ENCODE peak calls at places on chromosomes 16 and 17, in five cellular contexts. D is psoas muscle, V is mucosa of descending colon, B is heart left ventricle, T is lower leg skin. O is an unnamed sample.

GRCh38 chr17:964881-965280 is 14.7 kb downstream of the NXN start:
- DNase-seq in D (no peak), V (no peak), B (no peak), T (no peak), O (no peak)

GRCh38 chr16:24844101-24845030 is 1.4 kb upstream of the SLC5A11 start:
- DNase-seq in D (no peak), V (no peak), B (no peak), T (no peak), O (no peak)

GRCh38 chr16:82855471-82855870 is 228.7 kb downstream of the CDH13 start:
- DNase-seq in D (no peak), V (no peak), B (no peak), T (no peak), O (no peak)

GRCh38 chr17:40542562-40543411 is 22.5 kb downstream of the CCR7 start:
- DNase-seq in D (peak), V (peak), B (peak), T (peak), O (peak)

GRCh38 chr16:46756772-46757171 is 8.6 kb upstream of the MYLK3 start:
- DNase-seq in D (no peak), V (no peak), B (no peak), T (no peak), O (no peak)

GRCh38 chr16:77722315-77723107 is at the start of gene NUDT7:
- DNase-seq in D (peak), V (peak), B (peak), T (peak), O (peak)

GRCh38 chr17:72121164-72122001 is 563 bp downstream of the SOX9 start:
- DNase-seq in D (peak), V (peak), B (peak), T (no peak), O (peak)

GRCh38 chr16:77943770-77944169 is 78.6 kb upstream of the CLEC3A start:
- DNase-seq in D (no peak), V (no peak), B (no peak), T (no peak), O (no peak)

GRCh38 chr17:21419299-21420239 is 43.4 kb downstream of the KCNJ12 start:
- DNase-seq in D (no peak), V (peak), B (no peak), T (no peak), O (no peak)

GRCh38 chr16:79334127-79334526 is 266.4 kb downstream of the MAF start:
- DNase-seq in D (no peak), V (no peak), B (no peak), T (no peak), O (no peak)

GRCh38 chr16:88373927-88374492 is 8.7 kb upstream of the ZNF469 start:
- DNase-seq in D (peak), V (peak), B (no peak), T (no peak), O (no peak)

GRCh38 chr17:34547453-34548063 is 31.8 kb upstream of the TMEM132E start:
- DNase-seq in D (no peak), V (no peak), B (no peak), T (no peak), O (no peak)

GRCh38 chr16:50154369-50154947 is 1.4 kb downstream of the TENT4B start:
- DNase-seq in D (no peak), V (no peak), B (peak), T (no peak), O (no peak)

GRCh38 chr16:85452364-85453178 is 160.6 kb upstream of the GSE1 start:
- DNase-seq in D (no peak), V (no peak), B (no peak), T (no peak), O (no peak)

GRCh38 chr17:63974594-63975192 is 2.0 kb upstream of the SCN4A start:
- DNase-seq in D (peak), V (no peak), B (no peak), T (no peak), O (no peak)

GRCh38 chr17:38415250-38416194 is 12.7 kb upstream of the ARHGAP23 start:
- DNase-seq in D (peak), V (no peak), B (no peak), T (no peak), O (peak)

GRCh38 chr17:57109393-57110151 is 24.5 kb downstream of the AKAP1 start:
- DNase-seq in D (peak), V (peak), B (peak), T (no peak), O (no peak)

GRCh38 chr16:46972429-46972970 is 974 bp downstream of the DNAJA2 start:
- DNase-seq in D (no peak), V (no peak), B (no peak), T (no peak), O (peak)

GRCh38 chr16:47920709-47921108 is 235.1 kb downstream of the ABCC12 start:
- DNase-seq in D (no peak), V (no peak), B (no peak), T (no peak), O (no peak)

GRCh38 chr17:1201132-1201702 is 21.4 kb upstream of the ABR start:
- DNase-seq in D (no peak), V (peak), B (no peak), T (no peak), O (no peak)

GRCh38 chr17:78263063-78263735 is 31.8 kb downstream of the TMEM235 start:
- DNase-seq in D (no peak), V (no peak), B (peak), T (no peak), O (no peak)

GRCh38 chr17:68344701-68345136 is 53.4 kb downstream of the ARSG start:
- DNase-seq in D (no peak), V (no peak), B (no peak), T (no peak), O (no peak)

GRCh38 chr17:7550359-7550758 is 1.5 kb downstream of the TNFSF12 start:
- DNase-seq in D (no peak), V (no peak), B (no peak), T (no peak), O (no peak)

GRCh38 chr16:68091604-68092261 is 6.6 kb downstream of the NFATC3 start:
- DNase-seq in D (no peak), V (no peak), B (no peak), T (no peak), O (no peak)

GRCh38 chr17:19647697-19648474 is 665 bp upstream of the ALDH3A2 start:
- DNase-seq in D (peak), V (peak), B (peak), T (peak), O (no peak)

GRCh38 chr17:21286066-21286770 is 1.7 kb downstream of the MAP2K3 start:
- DNase-seq in D (peak), V (peak), B (peak), T (peak), O (peak)

GRCh38 chr17:64736804-64737492 is 74.8 kb upstream of the SMURF2 start:
- DNase-seq in D (no peak), V (no peak), B (peak), T (no peak), O (no peak)

GRCh38 chr17:15475620-15476354 is 8.4 kb upstream of the CDRT4 start:
- DNase-seq in D (no peak), V (no peak), B (no peak), T (no peak), O (no peak)

GRCh38 chr16:81995651-81996050 is 15.6 kb downstream of the SDR42E1 start:
- DNase-seq in D (no peak), V (no peak), B (no peak), T (no peak), O (no peak)

GRCh38 chr17:41529491-41529915 is 1.4 kb upstream of the KRT19 start:
- DNase-seq in D (no peak), V (no peak), B (no peak), T (no peak), O (no peak)

GRCh38 chr17:73589096-73589980 is 54.9 kb downstream of the SDK2 start:
- DNase-seq in D (no peak), V (no peak), B (no peak), T (no peak), O (no peak)

GRCh38 chr16:53433930-53434435 is 288 bp upstream of the RBL2 start:
- DNase-seq in D (no peak), V (no peak), B (peak), T (no peak), O (no peak)

GRCh38 chr17:65231662-65232335 is 94.6 kb downstream of the RGS9 start:
- DNase-seq in D (no peak), V (no peak), B (no peak), T (peak), O (peak)

GRCh38 chr17:17491546-17491988 is 4.6 kb downstream of the RASD1 start:
- DNase-seq in D (no peak), V (no peak), B (no peak), T (no peak), O (no peak)

GRCh38 chr17:39618956-39619785 is 7.6 kb upstream of the PPP1R1B start:
- DNase-seq in D (no peak), V (no peak), B (no peak), T (no peak), O (no peak)

GRCh38 chr17:31293586-31293985 is 3.5 kb downstream of the OMG start:
- DNase-seq in D (no peak), V (no peak), B (no peak), T (no peak), O (no peak)

GRCh38 chr17:7673239-7673638 is 14.1 kb downstream of the TP53 start:
- DNase-seq in D (no peak), V (no peak), B (no peak), T (no peak), O (no peak)

GRCh38 chr17:2708585-2709172 is 2.9 kb downstream of the CLUH start:
- DNase-seq in D (no peak), V (peak), B (no peak), T (no peak), O (no peak)

DNA sequence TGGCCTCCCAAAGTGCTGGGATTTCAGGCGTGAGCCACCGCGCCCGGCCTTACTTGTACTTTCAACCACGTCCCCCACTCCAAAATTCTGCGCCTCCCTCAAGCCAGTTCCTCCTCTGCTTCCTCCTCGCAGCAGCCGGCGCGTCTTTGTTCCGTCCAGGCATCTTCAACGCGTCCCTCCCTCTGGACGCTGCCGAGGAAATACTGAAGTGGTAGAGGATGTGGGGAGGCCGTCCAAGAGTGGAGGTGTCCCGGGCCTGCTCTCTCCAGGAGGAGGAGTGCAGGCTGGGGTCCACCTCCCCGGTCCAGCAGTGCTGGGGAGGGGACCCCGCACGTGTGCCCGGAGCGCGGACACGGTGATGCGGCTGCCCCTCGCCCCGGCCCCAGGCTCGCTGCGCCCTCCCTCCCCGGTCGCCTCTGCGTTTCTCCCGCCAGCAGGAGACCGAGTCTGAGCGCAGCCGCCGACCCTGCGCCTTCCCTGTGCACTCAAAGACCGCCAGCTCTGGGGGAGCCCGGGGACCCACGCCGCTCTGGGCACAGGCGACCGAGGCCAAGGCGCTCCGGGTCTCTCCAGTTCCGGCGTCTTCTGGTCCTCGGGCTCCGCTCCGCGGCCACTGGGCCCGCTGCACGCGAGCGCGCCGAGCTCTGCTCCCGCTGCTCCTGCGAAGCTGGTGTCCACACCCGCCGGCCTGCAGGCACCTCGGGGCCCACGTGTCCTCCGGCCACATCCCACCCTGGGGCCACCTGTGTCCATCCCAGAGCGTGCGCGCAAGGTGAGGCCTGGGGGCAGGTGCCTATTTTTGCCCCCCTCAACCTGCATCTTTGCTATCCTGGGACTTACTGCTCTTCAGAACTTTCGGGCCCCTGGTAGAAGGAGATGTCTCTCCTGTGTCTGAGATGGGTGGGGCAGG is 31.7 kb downstream of the OSBPL7 start:
- DNase-seq in D (peak), V (peak), B (no peak), T (no peak), O (peak)
- TF ChIP-seq CTCF in D (peak), V (no peak), B (peak), T (no peak), O (peak)

DNA sequence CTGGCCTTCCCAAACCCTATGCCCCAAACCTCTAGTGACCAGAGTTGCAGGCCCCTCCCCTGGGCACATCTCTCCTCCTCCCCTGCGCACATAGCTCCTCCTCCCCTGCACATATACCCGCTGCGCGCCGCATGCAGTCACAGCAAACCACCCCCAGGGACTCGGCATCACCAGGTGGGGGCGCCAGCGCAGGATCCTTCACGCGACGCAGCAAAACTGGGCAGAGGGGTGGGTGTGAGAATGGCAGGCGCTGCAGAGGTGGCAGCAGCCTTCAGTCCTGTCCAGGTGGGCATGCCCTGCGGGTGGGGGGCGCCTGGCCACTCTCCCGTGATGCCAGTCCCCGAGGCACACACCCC is 5.6 kb downstream of the CORO6 start:
- DNase-seq in D (peak), V (peak), B (no peak), T (peak), O (peak)
- TF ChIP-seq CTCF in D (peak), V (peak), B (peak), T (no peak), O (peak)

DNA sequence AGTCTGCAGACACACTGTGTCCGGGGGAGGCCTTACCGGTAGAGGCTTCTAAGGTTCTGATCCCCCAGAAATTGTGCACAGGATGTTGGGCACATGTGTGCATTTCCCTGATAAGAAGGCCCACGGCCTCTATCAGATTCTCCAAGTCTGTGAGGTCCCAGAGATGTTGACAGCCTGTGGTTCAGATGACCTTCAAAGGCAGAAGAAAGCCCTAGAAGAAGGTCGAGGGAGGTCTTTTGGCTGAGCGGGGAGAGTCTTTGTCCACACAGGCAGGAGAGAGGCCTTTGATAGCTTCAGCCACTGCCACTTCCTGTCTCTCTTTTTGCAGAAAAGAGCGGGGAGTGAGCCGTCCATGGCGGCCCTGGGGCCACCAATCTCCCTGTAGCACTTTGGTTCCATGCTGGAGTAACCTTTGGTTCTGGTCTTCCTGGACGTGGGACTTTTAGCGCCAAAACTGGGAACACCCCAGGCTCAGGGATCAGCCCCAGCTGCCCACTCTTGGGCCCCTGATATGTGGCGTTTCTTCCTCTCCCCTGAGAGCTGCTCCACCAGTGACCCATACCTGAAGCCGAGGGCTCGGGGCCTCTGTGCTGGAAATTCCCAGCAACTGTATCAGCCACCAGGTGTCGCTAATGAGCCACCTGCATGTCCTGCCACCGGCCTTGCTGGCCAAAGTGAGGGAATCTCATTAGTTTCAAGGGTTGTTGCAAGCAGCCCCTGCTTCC is 28.1 kb upstream of the LGALS9 start:
- DNase-seq in D (peak), V (peak), B (peak), T (peak), O (peak)
- TF ChIP-seq CTCF in D (peak), V (peak), B (peak), T (no peak), O (peak)

DNA sequence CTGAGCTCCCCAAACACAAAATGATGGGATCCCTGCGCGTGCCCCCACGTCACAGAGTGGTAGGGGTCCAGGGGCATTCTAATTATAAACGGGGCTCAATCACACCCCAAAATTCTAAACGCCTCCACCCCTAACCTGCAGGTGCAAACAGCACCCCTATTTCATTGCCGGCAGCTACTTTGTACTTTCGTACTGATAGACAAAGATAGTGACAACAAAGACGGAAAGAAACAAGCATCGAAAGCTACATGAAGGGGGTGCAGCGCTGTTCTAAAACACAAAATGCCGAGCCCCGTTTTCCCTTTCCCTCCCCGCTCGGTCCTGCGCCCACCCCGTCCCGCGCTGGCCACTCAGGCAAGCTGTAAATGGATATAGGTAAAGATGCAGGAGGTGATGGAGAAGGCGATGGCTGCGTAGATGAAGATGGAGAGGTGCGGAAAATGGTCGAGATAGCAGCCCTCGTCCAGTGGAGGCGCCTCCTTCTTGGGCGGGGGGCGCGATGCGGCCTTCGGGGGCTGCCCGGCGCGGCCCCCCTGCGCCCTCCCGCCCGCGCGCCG is 14.0 kb downstream of the MIS12 start:
- DNase-seq in D (no peak), V (no peak), B (no peak), T (no peak), O (peak)
- TF ChIP-seq CTCF in D (no peak), V (no peak), B (no peak), T (no peak), O (no peak)

DNA sequence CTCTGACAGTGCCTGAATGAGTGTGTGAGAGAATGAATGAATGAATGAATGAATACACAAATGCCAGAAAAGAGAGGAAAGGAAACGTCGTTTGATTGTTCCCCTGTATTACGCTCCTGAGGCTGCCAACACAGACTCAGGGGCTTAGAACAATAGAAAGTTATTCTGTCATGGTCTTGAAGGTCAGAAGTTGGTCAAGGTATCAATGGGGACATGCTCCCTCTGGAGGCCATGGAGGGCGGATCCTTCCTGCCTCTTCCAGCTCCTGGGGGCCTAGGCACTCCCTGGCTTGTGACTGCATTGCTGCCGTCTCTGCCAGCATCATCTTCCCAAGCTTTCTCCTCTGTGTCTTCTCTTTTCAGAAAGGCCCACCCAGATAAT is 1.5 kb upstream of the SLC38A8 start:
- DNase-seq in D (no peak), V (peak), B (no peak), T (no peak), O (no peak)
- TF ChIP-seq CTCF in D (peak), V (no peak), B (no peak), T (no peak), O (no peak)

O was measured in GM13976.